ENCODE peak calls at places on chromosomes 1 and 21, in five cellular contexts. P, C, T, J and K are unnamed samples.

GRCh38 chr1:20719261-20719660 is 1.5 kb upstream of the KIF17 start:
- DNase-seq in P (no peak), C (no peak), T (no peak), J (no peak), K (no peak)

GRCh38 chr1:12811409-12811784 is 19.8 kb downstream of the PRAMEF11 start:
- DNase-seq in P (no peak), C (no peak), T (no peak), J (no peak), K (no peak)

GRCh38 chr21:36320421-36321324 is 676 bp downstream of the MORC3 start:
- DNase-seq in P (peak), C (peak), T (no peak), J (peak), K (peak)

GRCh38 chr1:65418522-65419185 is 1.8 kb upstream of the LEPR start:
- DNase-seq in P (no peak), C (no peak), T (no peak), J (no peak), K (no peak)

GRCh38 chr1:237859014-237859413 is 31.7 kb downstream of the ZP4 start:
- DNase-seq in P (no peak), C (no peak), T (no peak), J (no peak), K (no peak)

GRCh38 chr1:117077267-117077666 is 17.1 kb downstream of the TTF2 start:
- DNase-seq in P (no peak), C (no peak), T (no peak), J (no peak), K (peak)

GRCh38 chr1:107691542-107691941 is 273.4 kb downstream of the VAV3 start:
- DNase-seq in P (no peak), C (no peak), T (no peak), J (no peak), K (no peak)

GRCh38 chr1:206540044-206540758 is 32.9 kb downstream of the RASSF5 start:
- DNase-seq in P (no peak), C (no peak), T (no peak), J (no peak), K (no peak)

GRCh38 chr1:153288634-153289275 is 24.0 kb downstream of the PGLYRP3 start:
- DNase-seq in P (no peak), C (no peak), T (no peak), J (no peak), K (peak)

GRCh38 chr1:221487781-221488520 is 253.9 kb downstream of the DUSP10 start:
- DNase-seq in P (no peak), C (no peak), T (no peak), J (no peak), K (peak)

GRCh38 chr21:40053007-40053406 is 185.8 kb downstream of the PCP4 start:
- DNase-seq in P (no peak), C (no peak), T (no peak), J (no peak), K (no peak)

GRCh38 chr1:25031966-25032667 is 102.0 kb upstream of the RUNX3 start:
- DNase-seq in P (no peak), C (no peak), T (peak), J (no peak), K (no peak)

GRCh38 chr1:188709146-188709545 is 1768.5 kb downstream of the BRINP3 start:
- DNase-seq in P (no peak), C (no peak), T (no peak), J (no peak), K (no peak)

GRCh38 chr1:31782766-31783410 is 18.7 kb upstream of the ADGRB2 start:
- DNase-seq in P (no peak), C (no peak), T (no peak), J (no peak), K (no peak)

GRCh38 chr1:104056786-104057185 is 307.1 kb downstream of the AMY1C start:
- DNase-seq in P (no peak), C (no peak), T (no peak), J (no peak), K (no peak)

GRCh38 chr1:193070942-193071341 is 11.5 kb downstream of the RO60 start:
- DNase-seq in P (no peak), C (no peak), T (no peak), J (peak), K (no peak)

GRCh38 chr1:24009406-24009805 is 29.3 kb upstream of the SRSF10 start:
- DNase-seq in P (peak), C (no peak), T (no peak), J (no peak), K (peak)

GRCh38 chr1:155175927-155176371 is 2.3 kb downstream of the TRIM46 start:
- DNase-seq in P (no peak), C (peak), T (no peak), J (no peak), K (no peak)

GRCh38 chr1:156498447-156499193 is 2.0 kb downstream of the MEF2D start:
- DNase-seq in P (no peak), C (no peak), T (no peak), J (peak), K (no peak)

GRCh38 chr1:41482001-41482765 is 2.3 kb downstream of the EDN2 start:
- DNase-seq in P (no peak), C (no peak), T (no peak), J (no peak), K (no peak)

GRCh38 chr1:45177452-45177851 is 29.0 kb downstream of the ZSWIM5 start:
- DNase-seq in P (no peak), C (no peak), T (no peak), J (no peak), K (no peak)

GRCh38 chr1:225739542-225740107 is 38.0 kb upstream of the SRP9 start:
- DNase-seq in P (no peak), C (no peak), T (no peak), J (no peak), K (no peak)

GRCh38 chr1:21939650-21940374 is 2.7 kb upstream of the HSPG2 start:
- DNase-seq in P (peak), C (peak), T (no peak), J (no peak), K (no peak)

GRCh38 chr1:89276690-89277089 is 4.0 kb upstream of the GBP5 start:
- DNase-seq in P (no peak), C (no peak), T (no peak), J (no peak), K (no peak)

GRCh38 chr1:232968965-232969364 is 18.6 kb downstream of the NTPCR start:
- DNase-seq in P (no peak), C (peak), T (no peak), J (no peak), K (no peak)

GRCh38 chr21:36104306-36105300 is 30.3 kb upstream of the CBR3 start:
- DNase-seq in P (peak), C (no peak), T (peak), J (peak), K (no peak)

GRCh38 chr1:7902478-7903084 is 38.1 kb downstream of the TNFRSF9 start:
- DNase-seq in P (peak), C (peak), T (no peak), J (peak), K (peak)

GRCh38 chr1:905071-905749 is 18.5 kb upstream of the SAMD11 start:
- DNase-seq in P (peak), C (peak), T (no peak), J (peak), K (no peak)

GRCh38 chr1:229803601-229804217 is 177.7 kb downstream of the URB2 start:
- DNase-seq in P (no peak), C (no peak), T (no peak), J (no peak), K (no peak)

GRCh38 chr1:26580116-26580515 is 50.6 kb downstream of the RPS6KA1 start:
- DNase-seq in P (no peak), C (no peak), T (no peak), J (no peak), K (no peak)

GRCh38 chr1:12276225-12276624 is 46.4 kb downstream of the VPS13D start:
- DNase-seq in P (no peak), C (peak), T (no peak), J (peak), K (no peak)